ENCODE peak calls at places on chromosome 10, in seven cellular contexts. A is epithelial cell of prostate; P is central memory CD8-positive, alpha-beta T cell; O is body of pancreas; I is SK-N-SH; E is BJ; J is DMS153. C is an unnamed sample.

GRCh38 chr10:78912361-78913218 is 156.2 kb upstream of the ZMIZ1 start:
- DNase-seq in A (no peak), P (no peak), O (no peak), I (no peak), E (no peak), J (no peak), C (no peak)

GRCh38 chr10:110834622-110835219 is 37.0 kb upstream of the PDCD4 start:
- DNase-seq in A (no peak), P (no peak), O (peak; percentile 84), I (no peak), E (no peak), J (peak; percentile 91), C (no peak)

GRCh38 chr10:132363921-132364593 is 32.1 kb downstream of the LRRC27 start:
- DNase-seq in A (peak; percentile 14), P (no peak), O (no peak), I (peak; percentile 69), E (no peak), J (no peak), C (peak; percentile 63)

GRCh38 chr10:32103721-32104120 is 47.5 kb upstream of the KIF5B start:
- DNase-seq in A (no peak), P (no peak), O (no peak), I (no peak), E (no peak), J (no peak), C (no peak)

GRCh38 chr10:114255227-114255626 is 16.2 kb downstream of the VWA2 start:
- DNase-seq in A (no peak), P (no peak), O (no peak), I (no peak), E (no peak), J (no peak), C (no peak)

GRCh38 chr10:131456411-131456810 is 144.9 kb upstream of the TCERG1L start:
- DNase-seq in A (no peak), P (no peak), O (no peak), I (no peak), E (no peak), J (no peak), C (no peak)

GRCh38 chr10:125057158-125058001 is 103.0 kb downstream of the CTBP2 start:
- DNase-seq in A (no peak), P (no peak), O (peak; percentile 59), I (peak; percentile 78), E (peak; percentile 90), J (no peak), C (peak; percentile 74)

GRCh38 chr10:69307434-69307833 is 29.1 kb downstream of the HK1 start:
- DNase-seq in A (no peak), P (no peak), O (no peak), I (no peak), E (no peak), J (no peak), C (no peak)

GRCh38 chr10:48377751-48378585 is 71.5 kb downstream of the MAPK8 start:
- DNase-seq in A (no peak), P (no peak), O (no peak), I (no peak), E (no peak), J (no peak), C (no peak)

GRCh38 chr10:73887038-73888015 is 13.0 kb upstream of the CAMK2G start:
- DNase-seq in A (no peak), P (no peak), O (peak; percentile 80), I (peak; percentile 59), E (peak; percentile 65), J (no peak), C (no peak)

GRCh38 chr10:102112210-102112817 is 7.9 kb downstream of the LDB1 start:
- DNase-seq in A (no peak), P (no peak), O (no peak), I (peak; percentile 53), E (no peak), J (no peak), C (peak; percentile 44)